ENCODE peak calls at places on chromosomes 12 and 14, in five cellular contexts. One of them, this sample, is unnamed.

GRCh38 chr12:56338643-56339422 is at the start of gene IL23A:
- DNase-seq in HepG2: no peak
- DNase-seq in OCI-LY7: peak
- DNase-seq in HCT116: no peak
- DNase-seq in fibroblast of lung: peak
- DNase-seq in this sample: peak

GRCh38 chr14:29926701-29927595 is 699 bp downstream of the PRKD1 start:
- DNase-seq in HepG2: peak
- DNase-seq in OCI-LY7: no peak
- DNase-seq in HCT116: no peak
- DNase-seq in fibroblast of lung: peak
- DNase-seq in this sample: peak

GRCh38 chr14:50944647-50945413 is 547 bp upstream of the PYGL start:
- DNase-seq in HepG2: peak
- DNase-seq in OCI-LY7: no peak
- DNase-seq in HCT116: peak
- DNase-seq in fibroblast of lung: peak
- DNase-seq in this sample: no peak

GRCh38 chr14:65472189-65472588 is 59.7 kb downstream of the FUT8 start:
- DNase-seq in HepG2: no peak
- DNase-seq in OCI-LY7: no peak
- DNase-seq in HCT116: no peak
- DNase-seq in fibroblast of lung: no peak
- DNase-seq in this sample: no peak

GRCh38 chr12:105705765-105706164 is 375.3 kb downstream of the C12orf75 start:
- DNase-seq in HepG2: peak
- DNase-seq in OCI-LY7: peak
- DNase-seq in HCT116: peak
- DNase-seq in fibroblast of lung: peak
- DNase-seq in this sample: peak

GRCh38 chr12:79420146-79420618 is 270.6 kb downstream of the PAWR start:
- DNase-seq in HepG2: peak
- DNase-seq in OCI-LY7: peak
- DNase-seq in HCT116: peak
- DNase-seq in fibroblast of lung: peak
- DNase-seq in this sample: peak

GRCh38 chr14:61525293-61526011 is 169.9 kb upstream of the HIF1A start:
- DNase-seq in HepG2: no peak
- DNase-seq in OCI-LY7: no peak
- DNase-seq in HCT116: peak
- DNase-seq in fibroblast of lung: peak
- DNase-seq in this sample: peak

GRCh38 chr12:9364224-9365176 is 156.3 kb upstream of the PZP start:
- DNase-seq in HepG2: peak
- DNase-seq in OCI-LY7: peak
- DNase-seq in HCT116: no peak
- DNase-seq in fibroblast of lung: peak
- DNase-seq in this sample: peak

GRCh38 chr14:99273724-99274345 is 1.8 kb upstream of the BCL11B start:
- DNase-seq in HepG2: peak
- DNase-seq in OCI-LY7: no peak
- DNase-seq in HCT116: no peak
- DNase-seq in fibroblast of lung: peak
- DNase-seq in this sample: no peak

GRCh38 chr14:89911018-89911919 is 43.3 kb downstream of the EFCAB11 start:
- DNase-seq in HepG2: peak
- DNase-seq in OCI-LY7: no peak
- DNase-seq in HCT116: no peak
- DNase-seq in fibroblast of lung: peak
- DNase-seq in this sample: no peak

GRCh38 chr12:19458733-19459132 is 19.4 kb downstream of the AEBP2 start:
- DNase-seq in HepG2: no peak
- DNase-seq in OCI-LY7: no peak
- DNase-seq in HCT116: no peak
- DNase-seq in fibroblast of lung: no peak
- DNase-seq in this sample: no peak

GRCh38 chr14:47454025-47454424 is 221.4 kb downstream of the MDGA2 start:
- DNase-seq in HepG2: no peak
- DNase-seq in OCI-LY7: no peak
- DNase-seq in HCT116: no peak
- DNase-seq in fibroblast of lung: no peak
- DNase-seq in this sample: no peak

GRCh38 chr12:20350495-20350894 is 17.8 kb upstream of the PDE3A start:
- DNase-seq in HepG2: no peak
- DNase-seq in OCI-LY7: no peak
- DNase-seq in HCT116: no peak
- DNase-seq in fibroblast of lung: peak
- DNase-seq in this sample: no peak

GRCh38 chr12:119183942-119184695 is 5.4 kb downstream of the HSPB8 start:
- DNase-seq in HepG2: no peak
- DNase-seq in OCI-LY7: no peak
- DNase-seq in HCT116: no peak
- DNase-seq in fibroblast of lung: no peak
- DNase-seq in this sample: no peak

GRCh38 chr12:122527478-122527944 is 462 bp downstream of the KNTC1 start:
- DNase-seq in HepG2: no peak
- DNase-seq in OCI-LY7: peak
- DNase-seq in HCT116: no peak
- DNase-seq in fibroblast of lung: peak
- DNase-seq in this sample: peak

GRCh38 chr12:53726946-53727309 is 324 bp downstream of the CALCOCO1 start:
- DNase-seq in HepG2: no peak
- DNase-seq in OCI-LY7: no peak
- DNase-seq in HCT116: no peak
- DNase-seq in fibroblast of lung: peak
- DNase-seq in this sample: no peak

GRCh38 chr12:121423682-121424631 is 24.0 kb downstream of the RNF34 start:
- DNase-seq in HepG2: no peak
- DNase-seq in OCI-LY7: no peak
- DNase-seq in HCT116: no peak
- DNase-seq in fibroblast of lung: no peak
- DNase-seq in this sample: no peak

GRCh38 chr14:22410497-22410896 is 178.5 kb downstream of the DAD1 start:
- DNase-seq in HepG2: no peak
- DNase-seq in OCI-LY7: no peak
- DNase-seq in HCT116: no peak
- DNase-seq in fibroblast of lung: peak
- DNase-seq in this sample: no peak

GRCh38 chr12:70321182-70321581 is 44.9 kb upstream of the KCNMB4 start:
- DNase-seq in HepG2: no peak
- DNase-seq in OCI-LY7: no peak
- DNase-seq in HCT116: no peak
- DNase-seq in fibroblast of lung: no peak
- DNase-seq in this sample: no peak

GRCh38 chr14:101900253-101900652 is 64.1 kb upstream of the DYNC1H1 start:
- DNase-seq in HepG2: no peak
- DNase-seq in OCI-LY7: no peak
- DNase-seq in HCT116: no peak
- DNase-seq in fibroblast of lung: no peak
- DNase-seq in this sample: no peak

GRCh38 chr14:102040153-102040552 is 46.7 kb downstream of the HSP90AA1 start:
- DNase-seq in HepG2: no peak
- DNase-seq in OCI-LY7: no peak
- DNase-seq in HCT116: no peak
- DNase-seq in fibroblast of lung: no peak
- DNase-seq in this sample: no peak

GRCh38 chr12:130456375-130457199 is 118.9 kb downstream of the PIWIL1 start:
- DNase-seq in HepG2: no peak
- DNase-seq in OCI-LY7: no peak
- DNase-seq in HCT116: no peak
- DNase-seq in fibroblast of lung: no peak
- DNase-seq in this sample: no peak

GRCh38 chr14:32203928-32204357 is 874 bp upstream of the RNU6-8 start:
- DNase-seq in HepG2: peak
- DNase-seq in OCI-LY7: no peak
- DNase-seq in HCT116: no peak
- DNase-seq in fibroblast of lung: peak
- DNase-seq in this sample: no peak

GRCh38 chr12:43797561-43798217 is 8.4 kb downstream of the TWF1 start:
- DNase-seq in HepG2: no peak
- DNase-seq in OCI-LY7: no peak
- DNase-seq in HCT116: no peak
- DNase-seq in fibroblast of lung: no peak
- DNase-seq in this sample: no peak

GRCh38 chr12:55757701-55758100 is 14.8 kb downstream of the GDF11 start:
- DNase-seq in HepG2: no peak
- DNase-seq in OCI-LY7: no peak
- DNase-seq in HCT116: no peak
- DNase-seq in fibroblast of lung: no peak
- DNase-seq in this sample: no peak

GRCh38 chr12:86484473-86484872 is 228.3 kb upstream of the MGAT4C start:
- DNase-seq in HepG2: no peak
- DNase-seq in OCI-LY7: no peak
- DNase-seq in HCT116: no peak
- DNase-seq in fibroblast of lung: no peak
- DNase-seq in this sample: no peak

GRCh38 chr14:91249841-91250616 is 5.5 kb upstream of the GPR68 start:
- DNase-seq in HepG2: peak
- DNase-seq in OCI-LY7: peak
- DNase-seq in HCT116: no peak
- DNase-seq in fibroblast of lung: peak
- DNase-seq in this sample: peak

GRCh38 chr14:22296722-22297121 is 292.3 kb downstream of the DAD1 start:
- DNase-seq in HepG2: peak
- DNase-seq in OCI-LY7: no peak
- DNase-seq in HCT116: no peak
- DNase-seq in fibroblast of lung: peak
- DNase-seq in this sample: peak

GRCh38 chr12:473863-474577 is 14.3 kb downstream of the B4GALNT3 start:
- DNase-seq in HepG2: no peak
- DNase-seq in OCI-LY7: no peak
- DNase-seq in HCT116: no peak
- DNase-seq in fibroblast of lung: peak
- DNase-seq in this sample: no peak

GRCh38 chr12:119803391-119803791 is 73.7 kb downstream of the CIT start:
- DNase-seq in HepG2: no peak
- DNase-seq in OCI-LY7: no peak
- DNase-seq in HCT116: no peak
- DNase-seq in fibroblast of lung: peak
- DNase-seq in this sample: no peak

GRCh38 chr12:24839268-24839791 is 109.6 kb downstream of the BCAT1 start:
- DNase-seq in HepG2: no peak
- DNase-seq in OCI-LY7: no peak
- DNase-seq in HCT116: no peak
- DNase-seq in fibroblast of lung: peak
- DNase-seq in this sample: no peak

GRCh38 chr12:34275129-34275528 is 252.8 kb downstream of the ALG10 start:
- DNase-seq in HepG2: no peak
- DNase-seq in OCI-LY7: no peak
- DNase-seq in HCT116: no peak
- DNase-seq in fibroblast of lung: no peak
- DNase-seq in this sample: no peak

GRCh38 chr12:107580750-107581529 is 104.7 kb upstream of the PWP1 start:
- DNase-seq in HepG2: no peak
- DNase-seq in OCI-LY7: no peak
- DNase-seq in HCT116: no peak
- DNase-seq in fibroblast of lung: peak
- DNase-seq in this sample: no peak

GRCh38 chr12:4813741-4814140 is 93.5 kb downstream of the GALNT8 start:
- DNase-seq in HepG2: no peak
- DNase-seq in OCI-LY7: no peak
- DNase-seq in HCT116: no peak
- DNase-seq in fibroblast of lung: no peak
- DNase-seq in this sample: no peak

GRCh38 chr12:75889214-75889613 is 142.4 kb downstream of the PHLDA1 start:
- DNase-seq in HepG2: no peak
- DNase-seq in OCI-LY7: no peak
- DNase-seq in HCT116: no peak
- DNase-seq in fibroblast of lung: no peak
- DNase-seq in this sample: no peak

DNA sequence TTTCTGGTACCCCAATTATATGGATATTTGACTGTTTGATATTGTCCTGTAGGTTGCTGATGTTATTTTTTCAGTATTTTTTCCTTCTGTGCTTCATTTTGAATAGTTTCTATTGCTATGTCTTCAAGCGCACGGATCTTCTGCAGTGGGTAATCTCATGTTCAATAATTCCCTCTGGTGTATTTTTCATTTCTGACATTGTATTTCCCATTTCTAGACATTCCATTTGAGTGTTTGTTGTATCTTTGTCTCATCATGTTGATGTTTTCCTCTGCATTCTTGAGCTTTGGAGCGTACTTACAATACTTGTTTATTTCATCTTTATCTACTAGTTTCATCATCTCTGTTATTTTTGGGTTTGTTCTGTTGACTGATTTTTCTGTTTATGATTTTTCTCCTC is 22.0 kb downstream of the TSPAN9 start:
- DNase-seq in HepG2: no peak
- DNase-seq in OCI-LY7: no peak
- DNase-seq in HCT116: no peak
- DNase-seq in fibroblast of lung: no peak
- DNase-seq in this sample: no peak
- H3K4me2 ChIP-seq in HepG2: no peak
- H3K4me2 ChIP-seq in OCI-LY7: no peak
- H3K4me2 ChIP-seq in HCT116: no peak
- H3K4me2 ChIP-seq in fibroblast of lung: no peak
- H3K4me2 ChIP-seq in this sample: no peak

GRCh38 chr12:114746297-114747074 is 62.5 kb upstream of the TBX3 start:
- DNase-seq in HepG2: no peak
- DNase-seq in OCI-LY7: no peak
- DNase-seq in HCT116: no peak
- DNase-seq in fibroblast of lung: no peak
- DNase-seq in this sample: no peak
- H3K4me2 ChIP-seq in HepG2: no peak
- H3K4me2 ChIP-seq in OCI-LY7: no peak
- H3K4me2 ChIP-seq in HCT116: no peak
- H3K4me2 ChIP-seq in fibroblast of lung: peak
- H3K4me2 ChIP-seq in this sample: no peak

DNA sequence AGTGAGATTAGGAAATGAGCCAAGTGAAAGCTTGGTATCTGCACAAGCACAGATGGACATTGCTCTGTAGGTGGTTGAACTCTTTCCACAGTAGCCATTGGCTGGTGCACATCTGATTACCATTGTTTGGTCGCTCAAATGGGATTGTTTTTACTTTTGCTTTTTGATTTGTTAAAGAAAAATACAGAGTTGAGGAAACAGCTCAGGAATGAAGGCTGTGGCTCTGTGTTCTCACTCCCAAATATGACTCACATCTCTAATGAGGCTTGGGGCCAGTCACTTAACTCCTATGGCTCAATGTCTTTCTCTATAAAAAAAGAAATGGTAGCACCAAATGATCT is 241.3 kb downstream of the BMP4 start:
- DNase-seq in HepG2: peak
- DNase-seq in OCI-LY7: no peak
- DNase-seq in HCT116: peak
- DNase-seq in fibroblast of lung: peak
- DNase-seq in this sample: no peak
- H3K4me2 ChIP-seq in HepG2: peak
- H3K4me2 ChIP-seq in OCI-LY7: no peak
- H3K4me2 ChIP-seq in HCT116: peak
- H3K4me2 ChIP-seq in fibroblast of lung: peak
- H3K4me2 ChIP-seq in this sample: no peak

DNA sequence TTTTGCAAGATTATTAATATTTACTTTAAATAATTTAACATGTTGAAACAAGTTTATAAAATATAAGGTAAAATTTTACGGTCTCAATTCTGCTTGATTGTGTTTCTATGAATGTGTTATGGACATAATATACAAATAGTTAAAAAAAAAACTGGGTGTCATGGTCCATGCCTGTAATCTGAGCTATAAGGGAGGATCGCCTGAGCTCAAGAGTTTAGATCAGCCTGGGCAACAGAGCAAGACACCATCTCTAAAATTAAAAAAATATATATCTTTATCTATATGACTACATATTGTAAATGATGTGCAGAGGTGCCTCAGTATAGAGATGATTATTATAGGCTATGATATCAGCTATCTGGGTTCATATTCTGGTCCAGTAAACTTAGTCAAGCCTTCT is 9.9 kb downstream of the PAPOLA start:
- DNase-seq in HepG2: no peak
- DNase-seq in OCI-LY7: no peak
- DNase-seq in HCT116: no peak
- DNase-seq in fibroblast of lung: no peak
- DNase-seq in this sample: no peak
- H3K4me2 ChIP-seq in HepG2: peak
- H3K4me2 ChIP-seq in OCI-LY7: peak
- H3K4me2 ChIP-seq in HCT116: no peak
- H3K4me2 ChIP-seq in fibroblast of lung: no peak
- H3K4me2 ChIP-seq in this sample: no peak

This sample was measured in MM.1S.